ENCODE peak calls at places on chromosome 21, in five cellular contexts. A is K562, N is HCT116, F is HepG2, H is GM12878. Y is an unnamed sample.

GRCh38 chr21:14901482-14901958 is 163.3 kb downstream of the NRIP1 start:
- DNase-seq in H (no peak), A (no peak), N (peak), F (no peak), Y (no peak)

GRCh38 chr21:14737922-14738321 is 191.8 kb upstream of the SAMSN1 start:
- DNase-seq in H (no peak), N (peak), F (peak), A (peak), Y (peak)

GRCh38 chr21:18545908-18546307 is 142.3 kb upstream of the TMPRSS15 start:
- DNase-seq in F (no peak), N (no peak), H (no peak), A (no peak), Y (no peak)

GRCh38 chr21:41926807-41927171 is 27.0 kb downstream of the C2CD2 start:
- DNase-seq in A (no peak), F (no peak), N (no peak), H (no peak), Y (no peak)

GRCh38 chr21:44557491-44558328 is 885 bp downstream of the KRTAP10-3 start:
- DNase-seq in H (no peak), F (no peak), A (no peak), N (no peak), Y (no peak)

GRCh38 chr21:42624936-42625335 is 28.5 kb upstream of the PDE9A start:
- DNase-seq in F (no peak), N (no peak), H (no peak), A (no peak), Y (no peak)

GRCh38 chr21:27528697-27529096 is 561.8 kb upstream of the ADAMTS5 start:
- DNase-seq in A (no peak), N (no peak), H (no peak), F (no peak), Y (no peak)

GRCh38 chr21:41899431-41900202 is 20.5 kb upstream of the PRDM15 start:
- DNase-seq in A (no peak), N (no peak), H (no peak), F (no peak), Y (no peak)

GRCh38 chr21:19245188-19245580 is 841.6 kb upstream of the TMPRSS15 start:
- DNase-seq in H (no peak), N (no peak), F (no peak), A (no peak), Y (no peak)

GRCh38 chr21:41611966-41612606 is 104.1 kb upstream of the TMPRSS2 start:
- DNase-seq in N (peak), F (peak), H (no peak), A (peak), Y (peak)

GRCh38 chr21:21690068-21690665 is 692.0 kb downstream of the NCAM2 start:
- DNase-seq in F (no peak), H (no peak), N (no peak), A (no peak), Y (no peak)

GRCh38 chr21:21200103-21200938 is 202.1 kb downstream of the NCAM2 start:
- DNase-seq in F (no peak), N (no peak), A (peak), H (no peak), Y (peak)

GRCh38 chr21:18170221-18170620 is 74.4 kb upstream of the CHODL start:
- DNase-seq in N (no peak), F (no peak), H (no peak), A (no peak), Y (no peak)

GRCh38 chr21:44444286-44444931 is 10.9 kb upstream of the LRRC3 start:
- DNase-seq in H (no peak), F (peak), A (peak), N (peak), Y (peak)

DNA sequence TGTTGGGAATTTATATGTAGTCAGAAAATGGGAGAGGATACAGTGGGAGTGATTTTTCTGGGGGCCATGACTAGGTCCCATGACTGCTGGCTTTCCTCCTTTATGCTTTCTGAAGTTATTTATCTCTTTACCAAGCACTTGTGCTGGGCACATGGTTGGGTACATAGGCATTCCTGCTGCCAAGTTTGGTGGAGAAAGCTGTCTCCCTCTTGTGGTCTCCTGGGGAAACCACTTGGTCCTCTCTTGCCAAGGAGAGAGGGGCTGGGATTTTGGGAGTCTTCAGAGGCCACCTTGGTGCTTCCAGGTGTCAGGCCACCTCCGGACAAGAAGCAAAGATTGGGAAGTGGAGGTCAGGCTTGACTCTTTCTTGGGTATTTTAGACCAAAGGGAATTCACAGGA is 120.2 kb upstream of the KCNE2 start:
- DNase-seq in H (no peak), F (peak), A (peak), N (peak), Y (peak)
- TF ChIP-seq ZNF274 in H (no peak), F (no peak), A (no peak), N (no peak), Y (no peak)

DNA sequence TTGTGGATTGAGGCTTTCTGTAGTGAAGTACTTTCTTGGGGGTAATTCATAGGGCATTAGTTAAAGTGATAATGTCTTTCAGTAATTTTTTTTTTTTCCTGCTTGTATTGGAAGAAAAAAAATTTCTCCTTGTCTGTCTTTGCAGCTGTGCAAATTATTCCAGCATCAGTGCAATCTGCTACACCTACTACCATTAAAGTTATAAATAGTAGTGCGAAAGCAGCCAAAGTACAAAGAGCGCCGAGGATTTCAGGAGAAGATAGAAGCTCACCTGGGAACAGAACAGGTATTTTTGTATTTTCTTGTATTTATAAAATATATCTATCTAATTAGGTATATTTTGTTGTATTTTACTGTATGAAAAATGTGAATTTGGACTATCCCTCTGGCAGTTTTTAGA is 29.3 kb downstream of the GABPA start:
- DNase-seq in N (no peak), F (no peak), A (no peak), H (no peak), Y (no peak)
- TF ChIP-seq ZNF274 in N (no peak), F (no peak), A (no peak), H (no peak), Y (no peak)

GRCh38 chr21:16085436-16085835 is 355.7 kb downstream of the USP25 start:
- DNase-seq in H (no peak), A (no peak), F (no peak), N (no peak), Y (no peak)

GRCh38 chr21:16081304-16081703 is 351.5 kb downstream of the USP25 start:
- DNase-seq in H (no peak), F (no peak), N (no peak), A (no peak), Y (no peak)

GRCh38 chr21:16084776-16085364 is 355.1 kb downstream of the USP25 start:
- DNase-seq in A (no peak), N (no peak), F (no peak), H (no peak), Y (no peak)

GRCh38 chr21:16079830-16080229 is 350.0 kb downstream of the USP25 start:
- DNase-seq in N (no peak), A (no peak), F (peak), H (no peak), Y (no peak)

GRCh38 chr21:16082038-16082816 is 352.4 kb downstream of the USP25 start:
- DNase-seq in A (no peak), N (no peak), H (no peak), F (no peak), Y (no peak)
- TF ChIP-seq ZNF274 in A (no peak), N (no peak), H (no peak), F (no peak), Y (no peak)

DNA sequence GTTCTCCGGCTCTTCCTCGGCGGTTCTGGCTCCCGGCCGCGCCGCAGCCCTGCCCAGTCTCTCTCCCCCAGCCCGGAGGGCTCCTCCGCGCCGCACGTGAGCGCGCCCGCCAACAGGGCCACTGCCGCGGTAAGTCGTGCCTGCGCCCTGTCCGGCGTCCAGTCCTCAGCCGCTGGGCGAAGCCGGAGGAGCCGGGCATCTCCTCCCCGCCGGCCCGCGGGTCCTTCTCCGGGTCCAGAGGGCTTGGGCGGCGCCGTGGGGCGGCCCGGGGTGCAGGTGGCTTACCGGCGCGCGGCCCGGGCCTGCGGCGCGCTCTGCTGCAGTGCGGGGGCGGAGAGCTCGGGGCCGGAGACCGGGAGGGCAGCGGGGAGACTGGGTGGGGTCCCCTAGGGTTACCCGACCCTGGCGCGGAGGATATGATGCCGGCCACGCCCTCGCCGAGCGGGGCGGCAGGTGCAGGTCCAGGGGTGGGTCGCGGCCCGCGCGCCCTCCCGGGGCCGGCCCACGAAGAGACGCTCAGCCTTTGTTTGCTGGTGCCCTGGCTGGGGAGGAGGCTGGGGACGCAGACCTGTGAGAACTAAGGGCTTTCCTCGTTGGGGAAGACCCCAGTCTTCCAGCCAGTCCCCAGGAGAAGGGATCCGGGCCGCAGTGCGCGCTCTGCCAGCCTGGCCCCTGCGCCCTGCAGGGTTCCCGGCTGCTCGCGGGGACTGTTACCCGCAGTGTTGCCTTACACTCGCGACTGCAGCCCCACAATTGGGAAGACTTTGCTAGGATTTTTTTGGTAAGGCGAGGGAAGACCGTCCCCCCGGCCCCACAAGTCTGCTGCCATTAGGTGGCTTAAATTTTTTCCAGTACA is at the start of gene DOP1B:
- DNase-seq in H (no peak), F (no peak), A (peak), N (no peak), Y (no peak)
- TF ChIP-seq ZNF274 in H (no peak), F (no peak), A (no peak), N (no peak), Y (no peak)

GRCh38 chr21:32772281-32773047 is 909 bp upstream of the PAXBP1 start:
- DNase-seq in H (peak), A (peak), N (no peak), F (no peak), Y (no peak)

GRCh38 chr21:32768530-32768929 is 3.0 kb downstream of the PAXBP1 start:
- DNase-seq in N (no peak), A (no peak), H (no peak), F (no peak), Y (no peak)

GRCh38 chr21:32771134-32771523 is 426 bp downstream of the PAXBP1 start:
- DNase-seq in N (no peak), A (peak), F (peak), H (no peak), Y (peak)

GRCh38 chr21:32770514-32771133 is 931 bp downstream of the PAXBP1 start:
- DNase-seq in N (no peak), A (peak), F (peak), H (no peak), Y (peak)
- TF ChIP-seq ZNF274 in N (no peak), A (no peak), F (no peak), H (no peak), Y (no peak)

GRCh38 chr21:46078984-46079356 is 18.9 kb upstream of the COL6A2 start:
- DNase-seq in N (no peak), A (no peak), H (no peak), F (no peak), Y (no peak)
- TF ChIP-seq ZNF274 in N (no peak), A (no peak), H (no peak), F (no peak), Y (no peak)

GRCh38 chr21:29098156-29098555 is 24.7 kb upstream of the CCT8 start:
- DNase-seq in F (no peak), N (no peak), H (no peak), A (no peak), Y (no peak)
- TF ChIP-seq ZNF274 in F (no peak), N (no peak), H (no peak), A (no peak), Y (no peak)

Y was measured in NT2/D1.